ENCODE peak calls at places on chromosomes 3 and 15, in eight cellular contexts. X is uterus, G is pancreas, B is cardiac muscle cell, W is thyroid gland, N is psoas muscle, Y is A549, I is right cardiac atrium. M is an unnamed sample.

GRCh38 chr3:141000027-141000663 is 51.0 kb upstream of the SPSB4 start:
- DNase-seq in Y (peak; percentile 17), I (peak; percentile 68), W (peak; percentile 59), X (peak; percentile 55), N (peak; percentile 63), B (peak; percentile 82), G (peak; percentile 61), M (peak; percentile 35)

GRCh38 chr15:36898522-36899126 is 201.7 kb downstream of the MEIS2 start:
- DNase-seq in N (no peak), I (no peak), G (no peak), B (no peak), Y (no peak), W (no peak), X (no peak), M (no peak)

GRCh38 chr3:52286777-52287110 is 884 bp upstream of the GLYCTK start:
- DNase-seq in G (no peak), N (no peak), I (peak; percentile 49), B (no peak), Y (no peak), X (peak; percentile 22), W (peak; percentile 51), M (no peak)

GRCh38 chr15:78396976-78397375 is 41.0 kb upstream of the IREB2 start:
- DNase-seq in W (peak; percentile 57), G (peak; percentile 63), B (no peak), N (peak; percentile 52), I (peak; percentile 45), Y (peak; percentile 38), X (no peak), M (no peak)

GRCh38 chr3:130849111-130849552 is 44.8 kb upstream of the ATP2C1 start:
- DNase-seq in I (no peak), Y (no peak), W (peak; percentile 63), X (no peak), N (peak; percentile 34), G (peak; percentile 89), B (no peak), M (no peak)

GRCh38 chr15:23897576-23897975 is 210.5 kb upstream of the NDN start:
- DNase-seq in W (peak; percentile 16), Y (no peak), G (no peak), B (no peak), N (no peak), I (peak; percentile 15), X (no peak), M (no peak)

GRCh38 chr3:177729939-177730700 is 532.8 kb upstream of the TBL1XR1 start:
- DNase-seq in B (no peak), W (peak; percentile 21), G (no peak), I (peak; percentile 57), N (peak; percentile 43), X (peak; percentile 49), Y (no peak), M (no peak)

GRCh38 chr3:127038923-127039581 is 56.1 kb downstream of the PLXNA1 start:
- DNase-seq in Y (no peak), I (no peak), W (no peak), G (no peak), B (no peak), X (no peak), N (peak; percentile 13), M (no peak)

GRCh38 chr3:24306518-24306917 is 188.1 kb downstream of the THRB start:
- DNase-seq in X (no peak), G (no peak), B (no peak), W (no peak), N (no peak), Y (no peak), I (no peak), M (no peak)

GRCh38 chr15:93139436-93139835 is 50.4 kb upstream of the RGMA start:
- DNase-seq in I (no peak), B (no peak), X (no peak), N (no peak), W (no peak), Y (no peak), G (no peak), M (no peak)

GRCh38 chr3:37590328-37591079 is 271.2 kb upstream of the CTDSPL start:
- DNase-seq in W (peak; percentile 16), B (no peak), X (peak; percentile 30), G (no peak), I (peak; percentile 77), Y (no peak), N (peak; percentile 42), M (no peak)

GRCh38 chr3:72995337-72995736 is 1.3 kb upstream of the PPP4R2 start:
- DNase-seq in X (peak; percentile 20), B (no peak), I (no peak), G (no peak), Y (no peak), W (peak; percentile 19), N (no peak), M (no peak)

GRCh38 chr3:182182531-182182968 is 470.8 kb downstream of the SOX2 start:
- DNase-seq in Y (no peak), G (no peak), B (no peak), I (no peak), X (no peak), N (no peak), W (no peak), M (no peak)

GRCh38 chr3:119418641-119419040 is 44.8 kb downstream of the TMEM39A start:
- DNase-seq in G (no peak), W (no peak), N (no peak), X (no peak), B (peak; percentile 44), Y (no peak), I (no peak), M (no peak)

GRCh38 chr3:113117511-113118302 is 93.7 kb upstream of the BOC start:
- DNase-seq in I (no peak), B (no peak), W (peak; percentile 52), Y (no peak), G (no peak), N (no peak), X (no peak), M (no peak)

GRCh38 chr3:40190056-40190455 is 119.5 kb upstream of the EIF1B start:
- DNase-seq in X (no peak), Y (no peak), I (no peak), B (no peak), W (no peak), N (no peak), G (no peak), M (no peak)

GRCh38 chr15:78605201-78605600 is 15.6 kb downstream of the CHRNA3 start:
- DNase-seq in X (no peak), W (no peak), G (no peak), B (no peak), I (no peak), N (no peak), Y (no peak), M (no peak)

GRCh38 chr15:74897300-74897701 is 7.5 kb downstream of the MPI start:
- DNase-seq in X (no peak), N (no peak), Y (no peak), I (no peak), B (no peak), G (no peak), W (no peak), M (no peak)

GRCh38 chr15:25402342-25402741 is 36.5 kb downstream of the UBE3A start:
- DNase-seq in N (no peak), G (no peak), I (no peak), X (no peak), B (no peak), W (no peak), Y (no peak), M (no peak)
- H3K9me3 ChIP-seq in N (peaks cover 16% of the 10 kb centered on the region), G (no peaks in the 10 kb centered on the region), I (no peaks in the 10 kb centered on the region), X (peaks cover 9% of the 10 kb centered on the region), B (no peaks in the 10 kb centered on the region), W (no peaks in the 10 kb centered on the region), Y (no peaks in the 10 kb centered on the region), M (no peaks in the 10 kb centered on the region)

GRCh38 chr15:56232058-56232457 is 11.6 kb downstream of the RFX7 start:
- DNase-seq in B (no peak), I (no peak), Y (no peak), G (no peak), X (no peak), W (no peak), N (no peak), M (no peak)

GRCh38 chr15:56240390-56240789 is 3.3 kb downstream of the RFX7 start:
- DNase-seq in N (no peak), G (no peak), X (no peak), B (no peak), W (no peak), Y (no peak), I (no peak), M (no peak)

GRCh38 chr15:56236197-56236596 is 7.5 kb downstream of the RFX7 start:
- DNase-seq in N (no peak), B (no peak), G (no peak), W (no peak), I (no peak), X (no peak), Y (no peak), M (no peak)

GRCh38 chr15:56233549-56233948 is 10.1 kb downstream of the RFX7 start:
- DNase-seq in Y (no peak), B (no peak), N (no peak), W (no peak), X (no peak), I (no peak), G (no peak), M (no peak)

GRCh38 chr15:56234804-56235203 is 8.9 kb downstream of the RFX7 start:
- DNase-seq in I (no peak), W (no peak), N (no peak), G (no peak), B (no peak), X (no peak), Y (no peak), M (no peak)
- H3K9me3 ChIP-seq in I (peaks cover 6% of the 10 kb centered on the region), W (no peaks in the 10 kb centered on the region), N (peaks cover 15% of the 10 kb centered on the region), G (no peaks in the 10 kb centered on the region), B (no peaks in the 10 kb centered on the region), X (no peaks in the 10 kb centered on the region), Y (peaks cover 33% of the 10 kb centered on the region), M (peaks cover 35% of the 10 kb centered on the region)

DNA sequence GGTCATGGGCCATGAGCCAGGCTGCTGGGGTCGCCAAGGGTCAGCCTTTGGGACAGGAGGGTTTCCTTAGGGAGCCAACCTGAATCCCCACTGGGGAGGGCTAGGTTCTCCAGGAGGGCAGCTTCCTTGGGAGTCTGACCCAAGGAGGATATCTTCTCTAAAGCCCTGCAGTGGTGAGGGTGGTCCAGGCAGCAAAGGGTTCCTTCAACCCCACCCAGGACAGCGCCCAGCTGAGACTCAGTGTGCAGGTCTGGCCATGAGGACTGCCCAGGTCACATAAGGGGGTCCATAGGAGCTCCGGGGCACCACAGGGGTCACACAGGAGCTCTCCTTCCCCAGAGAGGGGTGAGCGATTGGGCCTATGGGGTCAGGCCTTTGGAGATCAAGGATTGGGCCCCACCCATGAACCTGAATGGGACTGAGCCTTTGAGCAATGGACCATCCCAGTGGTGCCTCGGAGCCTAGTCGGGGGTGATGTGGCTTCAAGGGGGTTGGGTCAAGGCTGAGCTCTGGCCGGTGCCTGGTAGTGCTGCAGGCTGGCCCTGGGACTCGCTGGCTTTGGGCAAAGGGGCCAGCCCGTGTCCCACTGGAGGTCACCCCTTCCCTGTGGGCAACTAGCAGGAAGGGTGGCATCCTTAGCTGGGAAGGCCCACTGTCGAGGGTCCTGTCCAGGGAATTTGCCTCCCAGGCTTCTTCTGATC is 216.5 kb downstream of the SNRPN start:
- DNase-seq in X (peak; percentile 7), Y (no peak), B (no peak), N (peak; percentile 5), I (peak; percentile 4), W (peak; percentile 1), G (peak; percentile 4), M (no peak)
- H3K9me3 ChIP-seq in X (peaks cover 14% of the 10 kb centered on the region), Y (no peaks in the 10 kb centered on the region), B (no peaks in the 10 kb centered on the region), N (peaks cover 17% of the 10 kb centered on the region), I (peaks cover 2% of the 10 kb centered on the region), W (no peaks in the 10 kb centered on the region), G (no peaks in the 10 kb centered on the region), M (peaks cover 6% of the 10 kb centered on the region)

DNA sequence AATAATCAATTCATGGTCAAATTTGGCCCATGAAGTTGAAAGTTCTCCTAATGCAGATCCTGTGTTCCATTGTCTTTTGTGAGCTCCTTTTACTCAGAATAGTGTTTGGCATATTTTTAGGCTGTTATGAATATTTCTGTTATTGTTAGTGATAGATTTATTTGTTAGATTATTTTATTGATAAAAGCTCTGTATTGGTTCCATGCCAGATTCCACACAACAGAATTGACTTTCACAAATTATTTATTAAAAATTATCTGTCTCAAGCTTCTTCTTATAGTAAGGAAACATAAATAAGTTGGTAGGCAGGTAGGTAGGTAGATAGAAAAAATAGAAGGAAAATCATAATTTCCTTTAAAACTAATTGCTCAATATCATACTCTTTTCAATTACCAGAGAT is 557.4 kb downstream of the CADM2 start:
- DNase-seq in X (no peak), N (no peak), B (no peak), I (no peak), W (no peak), Y (no peak), G (no peak), M (no peak)
- H3K9me3 ChIP-seq in X (no peaks in the 10 kb centered on the region), N (no peaks in the 10 kb centered on the region), B (no peaks in the 10 kb centered on the region), I (no peaks in the 10 kb centered on the region), W (no peaks in the 10 kb centered on the region), Y (no peaks in the 10 kb centered on the region), G (no peaks in the 10 kb centered on the region), M (no peaks in the 10 kb centered on the region)